ENCODE peak calls at places on chromosome 10, in eight cellular contexts. F, U, G, M, Q, J, A and N are unnamed samples.

GRCh38 chr10:119318411-119319160 is 111.2 kb downstream of the GRK5 start:
- DNase-seq in G (no peak), A (no peak), F (no peak), Q (no peak), M (no peak), U (no peak), J (no peak), N (no peak)

GRCh38 chr10:4527281-4527960 is 298.6 kb upstream of the AKR1E2 start:
- DNase-seq in M (no peak), U (no peak), A (no peak), G (no peak), J (no peak), Q (no peak), F (no peak), N (no peak)

GRCh38 chr10:87575851-87576250 is 71.2 kb downstream of the MINPP1 start:
- DNase-seq in G (no peak), U (no peak), Q (no peak), M (no peak), J (no peak), F (no peak), A (no peak), N (no peak)

GRCh38 chr10:23514321-23514720 is 75.4 kb downstream of the OTUD1 start:
- DNase-seq in F (no peak), Q (no peak), U (no peak), G (no peak), M (no peak), J (no peak), A (no peak), N (no peak)

GRCh38 chr10:126407831-126408230 is 19.6 kb upstream of the ADAM12 start:
- DNase-seq in F (no peak), G (no peak), A (no peak), Q (no peak), J (no peak), M (no peak), U (no peak), N (no peak)

GRCh38 chr10:78758176-78758575 is 310.6 kb upstream of the ZMIZ1 start:
- DNase-seq in Q (no peak), U (no peak), A (no peak), G (no peak), F (no peak), J (no peak), M (no peak), N (no peak)

GRCh38 chr10:75999515-76000209 is 568.2 kb downstream of the LRMDA start:
- DNase-seq in J (no peak), Q (no peak), M (no peak), F (no peak), G (no peak), U (no peak), A (no peak), N (no peak)

GRCh38 chr10:115173915-115174443 is 80.8 kb downstream of the ATRNL1 start:
- DNase-seq in G (no peak), A (no peak), F (no peak), Q (no peak), M (no peak), U (no peak), J (no peak), N (no peak)

GRCh38 chr10:53765311-53765710 is 992.7 kb upstream of the MBL2 start:
- DNase-seq in M (no peak), A (no peak), F (no peak), Q (no peak), U (no peak), J (no peak), G (no peak), N (no peak)

GRCh38 chr10:86868353-86868752 is 89.1 kb downstream of the MMRN2 start:
- DNase-seq in F (no peak), Q (no peak), A (no peak), G (no peak), U (no peak), M (no peak), J (peak), N (peak)

DNA sequence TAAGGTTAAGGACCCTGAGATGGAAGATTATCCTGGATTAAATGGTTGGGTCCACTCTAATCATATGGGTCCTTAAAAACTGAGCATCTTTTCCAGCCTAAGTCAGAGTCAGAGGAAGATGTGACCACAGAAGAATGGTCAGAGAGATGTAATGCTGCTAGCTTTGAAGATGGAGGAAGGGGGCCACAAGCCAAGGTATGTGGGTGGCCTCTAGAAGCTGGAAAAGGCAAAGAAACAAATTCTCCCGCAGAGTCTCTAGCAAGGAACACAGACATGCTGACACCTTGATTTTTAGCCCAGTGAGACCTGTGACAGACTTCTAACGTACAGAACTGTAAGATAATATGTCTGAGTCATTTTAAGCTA is 1.5 kb upstream of the EXOC6 start:
- DNase-seq in M (no peak), F (no peak), A (no peak), J (no peak), G (no peak), Q (no peak), U (no peak), N (no peak)
- TF ChIP-seq POLR2AphosphoS5 in M (no peak), F (no peak), A (no peak), J (no peak), G (no peak), Q (no peak), U (no peak), N (no peak)

GRCh38 chr10:52032681-52033629 is 281.1 kb upstream of the DKK1 start:
- DNase-seq in J (no peak), A (no peak), M (no peak), G (no peak), Q (no peak), F (no peak), U (no peak), N (no peak)
- TF ChIP-seq POLR2AphosphoS5 in J (peak), A (no peak), M (no peak), G (no peak), Q (no peak), F (no peak), U (no peak), N (no peak)

GRCh38 chr10:110643670-110644597 is at the start of gene RBM20:
- DNase-seq in Q (no peak), U (peak), M (no peak), F (peak), J (peak), A (peak), G (peak), N (peak)
- TF ChIP-seq POLR2AphosphoS5 in Q (no peak), U (no peak), M (no peak), F (no peak), J (no peak), A (no peak), G (no peak), N (no peak)

GRCh38 chr10:125262414-125262813 is 102.1 kb upstream of the CTBP2 start:
- DNase-seq in M (no peak), G (no peak), F (no peak), A (no peak), U (no peak), Q (no peak), J (no peak), N (no peak)
- TF ChIP-seq POLR2AphosphoS5 in M (no peak), G (no peak), F (no peak), A (no peak), U (no peak), Q (no peak), J (no peak), N (no peak)

DNA sequence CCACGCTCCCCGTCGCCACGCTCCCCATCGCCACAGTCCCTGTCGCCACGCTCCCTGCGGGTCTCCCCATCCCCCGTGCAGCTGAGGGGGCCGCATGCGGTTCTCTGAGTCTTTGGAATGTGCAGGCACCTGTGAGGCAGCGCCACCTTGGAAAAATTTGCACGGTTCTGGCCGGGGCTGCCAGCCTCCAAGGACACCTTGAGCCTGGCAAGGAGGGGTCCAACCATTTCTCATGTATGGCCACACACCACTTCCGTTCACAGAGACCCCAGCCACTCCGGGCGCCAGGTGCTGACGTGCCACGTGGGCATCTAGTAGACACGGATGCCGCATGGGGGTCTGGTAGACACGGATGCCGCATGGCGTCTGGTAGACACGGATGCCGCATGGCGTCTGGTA is 70.5 kb upstream of the ADGRA1 start:
- DNase-seq in F (no peak), J (no peak), A (no peak), G (no peak), M (no peak), Q (no peak), U (no peak), N (no peak)
- TF ChIP-seq POLR2AphosphoS5 in F (no peak), J (no peak), A (no peak), G (no peak), M (no peak), Q (no peak), U (no peak), N (no peak)

GRCh38 chr10:80104066-80104926 is 25.8 kb downstream of the TMEM254 start:
- DNase-seq in A (no peak), M (no peak), G (no peak), Q (no peak), J (no peak), F (no peak), U (no peak), N (no peak)
- TF ChIP-seq POLR2AphosphoS5 in A (no peak), M (no peak), G (no peak), Q (no peak), J (no peak), F (no peak), U (no peak), N (no peak)

GRCh38 chr10:43193496-43194080 is 55.3 kb downstream of the CSGALNACT2 start:
- DNase-seq in F (no peak), U (no peak), A (no peak), J (no peak), M (peak), G (no peak), Q (no peak), N (no peak)

GRCh38 chr10:43195557-43195956 is 57.3 kb downstream of the CSGALNACT2 start:
- DNase-seq in F (no peak), J (no peak), Q (no peak), U (no peak), M (no peak), A (no peak), G (no peak), N (no peak)

GRCh38 chr10:43194861-43195260 is 56.6 kb downstream of the CSGALNACT2 start:
- DNase-seq in M (no peak), G (no peak), Q (no peak), A (no peak), J (no peak), U (no peak), F (no peak), N (no peak)

GRCh38 chr10:43192824-43193223 is 54.6 kb downstream of the CSGALNACT2 start:
- DNase-seq in F (no peak), J (no peak), Q (no peak), G (no peak), U (peak), M (no peak), A (no peak), N (no peak)

GRCh38 chr10:43194266-43194665 is 56.0 kb downstream of the CSGALNACT2 start:
- DNase-seq in Q (no peak), A (no peak), M (no peak), F (no peak), U (no peak), G (no peak), J (no peak), N (peak)
- TF ChIP-seq POLR2AphosphoS5 in Q (no peak), A (no peak), M (no peak), F (no peak), U (no peak), G (no peak), J (no peak), N (no peak)

GRCh38 chr10:122532601-122533266 is 27.8 kb upstream of the DMBT1 start:
- DNase-seq in U (no peak), Q (no peak), F (no peak), M (no peak), G (no peak), J (no peak), A (no peak), N (no peak)
- TF ChIP-seq POLR2AphosphoS5 in U (no peak), Q (no peak), F (no peak), M (no peak), G (no peak), J (no peak), A (no peak), N (no peak)